ENCODE peak calls at places on chromosomes 5 and 9, in eight cellular contexts. R is neuronal stem cell; L is bronchial epithelial cell; A is NCI-H187 treated with DMSO at 0.1 percent for 48 hours; K is tibial nerve; H is stimulated activated naive B cell treated with anti-CD40 and anti-IgM and Interleukin-4, amounts not matched to agents 10 μg/mL and 1 μg/mL and 100 μg/mL, for 72 hours; B is pancreas; W is PC-9. X is an unnamed sample.

GRCh38 chr5:66908230-66908629 is 288.4 kb downstream of the CD180 start:
- DNase-seq in R (no peak), L (no peak), A (no peak), K (no peak), H (no peak), B (no peak), W (no peak), X (no peak)

GRCh38 chr5:50666261-50667078 is at the start of gene PARP8:
- DNase-seq in R (peak; percentile 54), L (peak; percentile 15), A (no peak), K (no peak), H (peak; percentile 40), B (peak; percentile 45), W (peak; percentile 45), X (peak; percentile 36)

GRCh38 chr9:106284300-106284699 is 578.7 kb upstream of the ZNF462 start:
- DNase-seq in R (no peak), L (peak; percentile 11), A (no peak), K (no peak), H (no peak), B (no peak), W (no peak), X (peak; percentile 39)

GRCh38 chr5:163821142-163821541 is 315.7 kb downstream of the MAT2B start:
- DNase-seq in R (no peak), L (no peak), A (no peak), K (no peak), H (no peak), B (no peak), W (no peak), X (no peak)

GRCh38 chr9:128768581-128768980 is 3.1 kb downstream of the ZER1 start:
- DNase-seq in R (no peak), L (no peak), A (no peak), K (no peak), H (no peak), B (no peak), W (no peak), X (no peak)

GRCh38 chr5:122523776-122524175 is 211.7 kb downstream of the SNCAIP start:
- DNase-seq in R (no peak), L (no peak), A (no peak), K (no peak), H (no peak), B (no peak), W (no peak), X (no peak)

GRCh38 chr5:151155149-151155776 is 2.3 kb downstream of the ANXA6 start:
- DNase-seq in R (no peak), L (no peak), A (no peak), K (no peak), H (no peak), B (no peak), W (no peak), X (no peak)

GRCh38 chr9:93301291-93301811 is 117.4 kb downstream of the WNK2 start:
- DNase-seq in R (no peak), L (no peak), A (no peak), K (no peak), H (no peak), B (no peak), W (no peak), X (no peak)

GRCh38 chr9:87656485-87656884 is 69.4 kb upstream of the CTSL start:
- DNase-seq in R (no peak), L (no peak), A (no peak), K (no peak), H (no peak), B (no peak), W (no peak), X (no peak)

GRCh38 chr5:134111741-134112647 is 2.5 kb upstream of the TCF7 start:
- DNase-seq in R (no peak), L (peak; percentile 61), A (no peak), K (no peak), H (no peak), B (no peak), W (no peak), X (no peak)

GRCh38 chr5:76790632-76791290 is 28.1 kb upstream of the F2RL1 start:
- DNase-seq in R (no peak), L (peak; percentile 100), A (no peak), K (no peak), H (no peak), B (no peak), W (peak; percentile 33), X (no peak)

GRCh38 chr9:118522093-118523028 is 818.2 kb downstream of the TLR4 start:
- DNase-seq in R (peak; percentile 68), L (peak; percentile 38), A (no peak), K (no peak), H (peak; percentile 18), B (no peak), W (peak; percentile 36), X (peak; percentile 65)

GRCh38 chr5:150544606-150545219 is 36.8 kb downstream of the NDST1 start:
- DNase-seq in R (peak; percentile 59), L (peak; percentile 48), A (no peak), K (peak; percentile 47), H (peak; percentile 56), B (peak; percentile 84), W (peak; percentile 63), X (peak; percentile 91)

GRCh38 chr5:36728697-36729543 is 122.5 kb downstream of the SLC1A3 start:
- DNase-seq in R (peak; percentile 61), L (peak; percentile 71), A (no peak), K (no peak), H (no peak), B (no peak), W (peak; percentile 25), X (peak; percentile 40)

GRCh38 chr9:16337322-16338029 is 533.0 kb downstream of the BNC2 start:
- DNase-seq in R (no peak), L (peak; percentile 99), A (no peak), K (no peak), H (no peak), B (no peak), W (peak; percentile 65), X (no peak)

GRCh38 chr5:147558826-147559225 is 49.0 kb upstream of the DPYSL3 start:
- DNase-seq in R (no peak), L (peak; percentile 57), A (no peak), K (peak; percentile 42), H (peak; percentile 4), B (no peak), W (no peak), X (peak; percentile 57)

GRCh38 chr5:125914471-125914870 is 508.7 kb upstream of the GRAMD2B start:
- DNase-seq in R (no peak), L (no peak), A (no peak), K (no peak), H (no peak), B (no peak), W (no peak), X (no peak)

GRCh38 chr9:129803679-129804065 is 688 bp downstream of the TOR1B start:
- DNase-seq in R (peak; percentile 24), L (peak; percentile 7), A (no peak), K (no peak), H (no peak), B (no peak), W (peak; percentile 31), X (peak; percentile 16)

GRCh38 chr5:124631874-124632550 is 114.4 kb downstream of the ZNF608 start:
- DNase-seq in R (peak; percentile 38), L (no peak), A (no peak), K (no peak), H (no peak), B (no peak), W (no peak), X (peak; percentile 62)

GRCh38 chr5:1997640-1998347 is 115.1 kb upstream of the IRX4 start:
- DNase-seq in R (no peak), L (no peak), A (no peak), K (no peak), H (no peak), B (no peak), W (no peak), X (no peak)

GRCh38 chr5:88438006-88438405 is 169.4 kb upstream of the TMEM161B start:
- DNase-seq in R (no peak), L (peak; percentile 7), A (no peak), K (no peak), H (no peak), B (no peak), W (peak; percentile 72), X (no peak)

GRCh38 chr9:135590486-135591079 is 29.0 kb downstream of the PAEP start:
- DNase-seq in R (no peak), L (no peak), A (no peak), K (no peak), H (no peak), B (no peak), W (no peak), X (no peak)

GRCh38 chr5:173689713-173690360 is 73.4 kb upstream of the BOD1 start:
- DNase-seq in R (no peak), L (no peak), A (no peak), K (no peak), H (no peak), B (peak; percentile 62), W (no peak), X (no peak)